ENCODE peak calls at places on chromosomes 5 and 9, in nine cellular contexts. One of them, this sample, is unnamed.

GRCh38 chr5:9194509-9194908 is 351.4 kb downstream of the SEMA5A start:
- DNase-seq in Panc1: no peak
- DNase-seq in kidney: no peak
- DNase-seq in NCI-H2081: no peak
- DNase-seq in SW480: no peak
- DNase-seq in NCI-H1417 treated with DMSO at 0.1 percent for 48 hours: no peak
- DNase-seq in activated CD4-positive, alpha-beta memory T cell treated with anti-CD3 and anti-CD28 coated beads for 36 hours: no peak
- DNase-seq in NCI-H748 treated with DMSO at 0.1 percent for 48 hours: no peak
- DNase-seq in dermis microvascular lymphatic vessel endothelial cell: no peak
- DNase-seq in this sample: peak

GRCh38 chr5:33892419-33893151 is 795 bp upstream of the ADAMTS12 start:
- DNase-seq in Panc1: no peak
- DNase-seq in kidney: no peak
- DNase-seq in NCI-H2081: no peak
- DNase-seq in SW480: no peak
- DNase-seq in NCI-H1417 treated with DMSO at 0.1 percent for 48 hours: no peak
- DNase-seq in activated CD4-positive, alpha-beta memory T cell treated with anti-CD3 and anti-CD28 coated beads for 36 hours: no peak
- DNase-seq in NCI-H748 treated with DMSO at 0.1 percent for 48 hours: no peak
- DNase-seq in dermis microvascular lymphatic vessel endothelial cell: no peak
- DNase-seq in this sample: peak

GRCh38 chr5:148911386-148911785 is 85.0 kb downstream of the ADRB2 start:
- DNase-seq in Panc1: no peak
- DNase-seq in kidney: no peak
- DNase-seq in NCI-H2081: no peak
- DNase-seq in SW480: no peak
- DNase-seq in NCI-H1417 treated with DMSO at 0.1 percent for 48 hours: no peak
- DNase-seq in activated CD4-positive, alpha-beta memory T cell treated with anti-CD3 and anti-CD28 coated beads for 36 hours: no peak
- DNase-seq in NCI-H748 treated with DMSO at 0.1 percent for 48 hours: no peak
- DNase-seq in dermis microvascular lymphatic vessel endothelial cell: peak
- DNase-seq in this sample: no peak

GRCh38 chr9:14993891-14994554 is 83.8 kb upstream of the FREM1 start:
- DNase-seq in Panc1: no peak
- DNase-seq in kidney: no peak
- DNase-seq in NCI-H2081: no peak
- DNase-seq in SW480: no peak
- DNase-seq in NCI-H1417 treated with DMSO at 0.1 percent for 48 hours: no peak
- DNase-seq in activated CD4-positive, alpha-beta memory T cell treated with anti-CD3 and anti-CD28 coated beads for 36 hours: no peak
- DNase-seq in NCI-H748 treated with DMSO at 0.1 percent for 48 hours: no peak
- DNase-seq in dermis microvascular lymphatic vessel endothelial cell: no peak
- DNase-seq in this sample: no peak

GRCh38 chr5:72501475-72501874 is 5.7 kb downstream of the ZNF366 start:
- DNase-seq in Panc1: no peak
- DNase-seq in kidney: no peak
- DNase-seq in NCI-H2081: no peak
- DNase-seq in SW480: no peak
- DNase-seq in NCI-H1417 treated with DMSO at 0.1 percent for 48 hours: no peak
- DNase-seq in activated CD4-positive, alpha-beta memory T cell treated with anti-CD3 and anti-CD28 coated beads for 36 hours: no peak
- DNase-seq in NCI-H748 treated with DMSO at 0.1 percent for 48 hours: no peak
- DNase-seq in dermis microvascular lymphatic vessel endothelial cell: no peak
- DNase-seq in this sample: no peak

GRCh38 chr9:16266648-16267276 is 603.7 kb downstream of the BNC2 start:
- DNase-seq in Panc1: no peak
- DNase-seq in kidney: no peak
- DNase-seq in NCI-H2081: no peak
- DNase-seq in SW480: no peak
- DNase-seq in NCI-H1417 treated with DMSO at 0.1 percent for 48 hours: no peak
- DNase-seq in activated CD4-positive, alpha-beta memory T cell treated with anti-CD3 and anti-CD28 coated beads for 36 hours: peak
- DNase-seq in NCI-H748 treated with DMSO at 0.1 percent for 48 hours: no peak
- DNase-seq in dermis microvascular lymphatic vessel endothelial cell: no peak
- DNase-seq in this sample: no peak

GRCh38 chr9:124127290-124127646 is 115.7 kb downstream of the LHX2 start:
- DNase-seq in Panc1: no peak
- DNase-seq in kidney: no peak
- DNase-seq in NCI-H2081: no peak
- DNase-seq in SW480: no peak
- DNase-seq in NCI-H1417 treated with DMSO at 0.1 percent for 48 hours: no peak
- DNase-seq in activated CD4-positive, alpha-beta memory T cell treated with anti-CD3 and anti-CD28 coated beads for 36 hours: no peak
- DNase-seq in NCI-H748 treated with DMSO at 0.1 percent for 48 hours: no peak
- DNase-seq in dermis microvascular lymphatic vessel endothelial cell: no peak
- DNase-seq in this sample: no peak

GRCh38 chr9:134236001-134236421 is 71.6 kb upstream of the RNU6ATAC start:
- DNase-seq in Panc1: no peak
- DNase-seq in kidney: peak
- DNase-seq in NCI-H2081: no peak
- DNase-seq in SW480: no peak
- DNase-seq in NCI-H1417 treated with DMSO at 0.1 percent for 48 hours: no peak
- DNase-seq in activated CD4-positive, alpha-beta memory T cell treated with anti-CD3 and anti-CD28 coated beads for 36 hours: no peak
- DNase-seq in NCI-H748 treated with DMSO at 0.1 percent for 48 hours: no peak
- DNase-seq in dermis microvascular lymphatic vessel endothelial cell: no peak
- DNase-seq in this sample: no peak

GRCh38 chr9:116437411-116438370 is 249.4 kb upstream of the TRIM32 start:
- DNase-seq in Panc1: no peak
- DNase-seq in kidney: peak
- DNase-seq in NCI-H2081: no peak
- DNase-seq in SW480: peak
- DNase-seq in NCI-H1417 treated with DMSO at 0.1 percent for 48 hours: no peak
- DNase-seq in activated CD4-positive, alpha-beta memory T cell treated with anti-CD3 and anti-CD28 coated beads for 36 hours: no peak
- DNase-seq in NCI-H748 treated with DMSO at 0.1 percent for 48 hours: no peak
- DNase-seq in dermis microvascular lymphatic vessel endothelial cell: no peak
- DNase-seq in this sample: no peak

GRCh38 chr9:37942616-37943328 is 38.8 kb upstream of the SLC25A51 start:
- DNase-seq in Panc1: no peak
- DNase-seq in kidney: no peak
- DNase-seq in NCI-H2081: no peak
- DNase-seq in SW480: no peak
- DNase-seq in NCI-H1417 treated with DMSO at 0.1 percent for 48 hours: no peak
- DNase-seq in activated CD4-positive, alpha-beta memory T cell treated with anti-CD3 and anti-CD28 coated beads for 36 hours: no peak
- DNase-seq in NCI-H748 treated with DMSO at 0.1 percent for 48 hours: no peak
- DNase-seq in dermis microvascular lymphatic vessel endothelial cell: no peak
- DNase-seq in this sample: no peak

GRCh38 chr9:98494852-98495251 is 213.9 kb downstream of the GABBR2 start:
- DNase-seq in Panc1: no peak
- DNase-seq in kidney: no peak
- DNase-seq in NCI-H2081: no peak
- DNase-seq in SW480: no peak
- DNase-seq in NCI-H1417 treated with DMSO at 0.1 percent for 48 hours: no peak
- DNase-seq in activated CD4-positive, alpha-beta memory T cell treated with anti-CD3 and anti-CD28 coated beads for 36 hours: no peak
- DNase-seq in NCI-H748 treated with DMSO at 0.1 percent for 48 hours: no peak
- DNase-seq in dermis microvascular lymphatic vessel endothelial cell: no peak
- DNase-seq in this sample: no peak

GRCh38 chr5:128174951-128175350 is 91.4 kb downstream of the SLC12A2 start:
- DNase-seq in Panc1: no peak
- DNase-seq in kidney: no peak
- DNase-seq in NCI-H2081: no peak
- DNase-seq in SW480: no peak
- DNase-seq in NCI-H1417 treated with DMSO at 0.1 percent for 48 hours: no peak
- DNase-seq in activated CD4-positive, alpha-beta memory T cell treated with anti-CD3 and anti-CD28 coated beads for 36 hours: no peak
- DNase-seq in NCI-H748 treated with DMSO at 0.1 percent for 48 hours: no peak
- DNase-seq in dermis microvascular lymphatic vessel endothelial cell: no peak
- DNase-seq in this sample: no peak

GRCh38 chr5:5980601-5981000 is 397.7 kb downstream of the MED10 start:
- DNase-seq in Panc1: no peak
- DNase-seq in kidney: no peak
- DNase-seq in NCI-H2081: no peak
- DNase-seq in SW480: no peak
- DNase-seq in NCI-H1417 treated with DMSO at 0.1 percent for 48 hours: no peak
- DNase-seq in activated CD4-positive, alpha-beta memory T cell treated with anti-CD3 and anti-CD28 coated beads for 36 hours: no peak
- DNase-seq in NCI-H748 treated with DMSO at 0.1 percent for 48 hours: no peak
- DNase-seq in dermis microvascular lymphatic vessel endothelial cell: no peak
- DNase-seq in this sample: no peak

GRCh38 chr5:37709020-37709419 is 130.8 kb downstream of the GDNF start:
- DNase-seq in Panc1: no peak
- DNase-seq in kidney: no peak
- DNase-seq in NCI-H2081: no peak
- DNase-seq in SW480: no peak
- DNase-seq in NCI-H1417 treated with DMSO at 0.1 percent for 48 hours: no peak
- DNase-seq in activated CD4-positive, alpha-beta memory T cell treated with anti-CD3 and anti-CD28 coated beads for 36 hours: no peak
- DNase-seq in NCI-H748 treated with DMSO at 0.1 percent for 48 hours: no peak
- DNase-seq in dermis microvascular lymphatic vessel endothelial cell: no peak
- DNase-seq in this sample: no peak

GRCh38 chr5:57831942-57832341 is 349.3 kb upstream of the ACTBL2 start:
- DNase-seq in Panc1: no peak
- DNase-seq in kidney: no peak
- DNase-seq in NCI-H2081: no peak
- DNase-seq in SW480: no peak
- DNase-seq in NCI-H1417 treated with DMSO at 0.1 percent for 48 hours: no peak
- DNase-seq in activated CD4-positive, alpha-beta memory T cell treated with anti-CD3 and anti-CD28 coated beads for 36 hours: no peak
- DNase-seq in NCI-H748 treated with DMSO at 0.1 percent for 48 hours: no peak
- DNase-seq in dermis microvascular lymphatic vessel endothelial cell: no peak
- DNase-seq in this sample: no peak

GRCh38 chr5:82734291-82734690 is 342.9 kb downstream of the TMEM167A start:
- DNase-seq in Panc1: no peak
- DNase-seq in kidney: no peak
- DNase-seq in NCI-H2081: no peak
- DNase-seq in SW480: no peak
- DNase-seq in NCI-H1417 treated with DMSO at 0.1 percent for 48 hours: no peak
- DNase-seq in activated CD4-positive, alpha-beta memory T cell treated with anti-CD3 and anti-CD28 coated beads for 36 hours: no peak
- DNase-seq in NCI-H748 treated with DMSO at 0.1 percent for 48 hours: no peak
- DNase-seq in dermis microvascular lymphatic vessel endothelial cell: no peak
- DNase-seq in this sample: no peak

GRCh38 chr9:129280236-129281231 is 102.5 kb upstream of the IER5L start:
- DNase-seq in Panc1: no peak
- DNase-seq in kidney: peak
- DNase-seq in NCI-H2081: no peak
- DNase-seq in SW480: no peak
- DNase-seq in NCI-H1417 treated with DMSO at 0.1 percent for 48 hours: no peak
- DNase-seq in activated CD4-positive, alpha-beta memory T cell treated with anti-CD3 and anti-CD28 coated beads for 36 hours: peak
- DNase-seq in NCI-H748 treated with DMSO at 0.1 percent for 48 hours: no peak
- DNase-seq in dermis microvascular lymphatic vessel endothelial cell: no peak
- DNase-seq in this sample: no peak

GRCh38 chr5:154002093-154002492 is 36.6 kb downstream of the FAM114A2 start:
- DNase-seq in Panc1: no peak
- DNase-seq in kidney: no peak
- DNase-seq in NCI-H2081: no peak
- DNase-seq in SW480: no peak
- DNase-seq in NCI-H1417 treated with DMSO at 0.1 percent for 48 hours: no peak
- DNase-seq in activated CD4-positive, alpha-beta memory T cell treated with anti-CD3 and anti-CD28 coated beads for 36 hours: no peak
- DNase-seq in NCI-H748 treated with DMSO at 0.1 percent for 48 hours: no peak
- DNase-seq in dermis microvascular lymphatic vessel endothelial cell: peak
- DNase-seq in this sample: no peak

GRCh38 chr9:134892820-134893420 is 12.3 kb downstream of the FCN2 start:
- DNase-seq in Panc1: no peak
- DNase-seq in kidney: no peak
- DNase-seq in NCI-H2081: no peak
- DNase-seq in SW480: no peak
- DNase-seq in NCI-H1417 treated with DMSO at 0.1 percent for 48 hours: no peak
- DNase-seq in activated CD4-positive, alpha-beta memory T cell treated with anti-CD3 and anti-CD28 coated beads for 36 hours: no peak
- DNase-seq in NCI-H748 treated with DMSO at 0.1 percent for 48 hours: no peak
- DNase-seq in dermis microvascular lymphatic vessel endothelial cell: no peak
- DNase-seq in this sample: no peak

GRCh38 chr9:29691758-29692407 is 2118.6 kb upstream of the C9orf72 start:
- DNase-seq in Panc1: no peak
- DNase-seq in kidney: no peak
- DNase-seq in NCI-H2081: peak
- DNase-seq in SW480: peak
- DNase-seq in NCI-H1417 treated with DMSO at 0.1 percent for 48 hours: no peak
- DNase-seq in activated CD4-positive, alpha-beta memory T cell treated with anti-CD3 and anti-CD28 coated beads for 36 hours: no peak
- DNase-seq in NCI-H748 treated with DMSO at 0.1 percent for 48 hours: peak
- DNase-seq in dermis microvascular lymphatic vessel endothelial cell: no peak
- DNase-seq in this sample: no peak

GRCh38 chr5:81233080-81233634 is at the start of gene CKMT2:
- DNase-seq in Panc1: no peak
- DNase-seq in kidney: peak
- DNase-seq in NCI-H2081: no peak
- DNase-seq in SW480: peak
- DNase-seq in NCI-H1417 treated with DMSO at 0.1 percent for 48 hours: no peak
- DNase-seq in activated CD4-positive, alpha-beta memory T cell treated with anti-CD3 and anti-CD28 coated beads for 36 hours: no peak
- DNase-seq in NCI-H748 treated with DMSO at 0.1 percent for 48 hours: no peak
- DNase-seq in dermis microvascular lymphatic vessel endothelial cell: no peak
- DNase-seq in this sample: no peak

GRCh38 chr9:114120192-114121014 is 21.3 kb upstream of the KIF12 start:
- DNase-seq in Panc1: no peak
- DNase-seq in kidney: peak
- DNase-seq in NCI-H2081: no peak
- DNase-seq in SW480: no peak
- DNase-seq in NCI-H1417 treated with DMSO at 0.1 percent for 48 hours: no peak
- DNase-seq in activated CD4-positive, alpha-beta memory T cell treated with anti-CD3 and anti-CD28 coated beads for 36 hours: no peak
- DNase-seq in NCI-H748 treated with DMSO at 0.1 percent for 48 hours: no peak
- DNase-seq in dermis microvascular lymphatic vessel endothelial cell: no peak
- DNase-seq in this sample: no peak

GRCh38 chr5:15690611-15691010 is 190.6 kb downstream of the FBXL7 start:
- DNase-seq in Panc1: no peak
- DNase-seq in kidney: no peak
- DNase-seq in NCI-H2081: no peak
- DNase-seq in SW480: no peak
- DNase-seq in NCI-H1417 treated with DMSO at 0.1 percent for 48 hours: no peak
- DNase-seq in activated CD4-positive, alpha-beta memory T cell treated with anti-CD3 and anti-CD28 coated beads for 36 hours: no peak
- DNase-seq in NCI-H748 treated with DMSO at 0.1 percent for 48 hours: no peak
- DNase-seq in dermis microvascular lymphatic vessel endothelial cell: no peak
- DNase-seq in this sample: peak

GRCh38 chr5:10111575-10111974 is 138.1 kb downstream of the ATPSCKMT start:
- DNase-seq in Panc1: no peak
- DNase-seq in kidney: no peak
- DNase-seq in NCI-H2081: peak
- DNase-seq in SW480: peak
- DNase-seq in NCI-H1417 treated with DMSO at 0.1 percent for 48 hours: no peak
- DNase-seq in activated CD4-positive, alpha-beta memory T cell treated with anti-CD3 and anti-CD28 coated beads for 36 hours: no peak
- DNase-seq in NCI-H748 treated with DMSO at 0.1 percent for 48 hours: peak
- DNase-seq in dermis microvascular lymphatic vessel endothelial cell: no peak
- DNase-seq in this sample: peak

GRCh38 chr9:133664173-133664572 is 28.0 kb downstream of the DBH start:
- DNase-seq in Panc1: no peak
- DNase-seq in kidney: no peak
- DNase-seq in NCI-H2081: no peak
- DNase-seq in SW480: no peak
- DNase-seq in NCI-H1417 treated with DMSO at 0.1 percent for 48 hours: no peak
- DNase-seq in activated CD4-positive, alpha-beta memory T cell treated with anti-CD3 and anti-CD28 coated beads for 36 hours: no peak
- DNase-seq in NCI-H748 treated with DMSO at 0.1 percent for 48 hours: no peak
- DNase-seq in dermis microvascular lymphatic vessel endothelial cell: no peak
- DNase-seq in this sample: no peak

GRCh38 chr5:179774442-179774841 is 19.3 kb upstream of the LTC4S start:
- DNase-seq in Panc1: no peak
- DNase-seq in kidney: peak
- DNase-seq in NCI-H2081: no peak
- DNase-seq in SW480: no peak
- DNase-seq in NCI-H1417 treated with DMSO at 0.1 percent for 48 hours: no peak
- DNase-seq in activated CD4-positive, alpha-beta memory T cell treated with anti-CD3 and anti-CD28 coated beads for 36 hours: no peak
- DNase-seq in NCI-H748 treated with DMSO at 0.1 percent for 48 hours: no peak
- DNase-seq in dermis microvascular lymphatic vessel endothelial cell: no peak
- DNase-seq in this sample: no peak

GRCh38 chr5:105563842-105564241 is 2001.3 kb upstream of the NUDT12 start:
- DNase-seq in Panc1: no peak
- DNase-seq in kidney: peak
- DNase-seq in NCI-H2081: no peak
- DNase-seq in SW480: no peak
- DNase-seq in NCI-H1417 treated with DMSO at 0.1 percent for 48 hours: no peak
- DNase-seq in activated CD4-positive, alpha-beta memory T cell treated with anti-CD3 and anti-CD28 coated beads for 36 hours: no peak
- DNase-seq in NCI-H748 treated with DMSO at 0.1 percent for 48 hours: no peak
- DNase-seq in dermis microvascular lymphatic vessel endothelial cell: no peak
- DNase-seq in this sample: no peak

GRCh38 chr5:32462618-32463017 is 18.1 kb upstream of the ZFR start:
- DNase-seq in Panc1: no peak
- DNase-seq in kidney: no peak
- DNase-seq in NCI-H2081: no peak
- DNase-seq in SW480: no peak
- DNase-seq in NCI-H1417 treated with DMSO at 0.1 percent for 48 hours: no peak
- DNase-seq in activated CD4-positive, alpha-beta memory T cell treated with anti-CD3 and anti-CD28 coated beads for 36 hours: peak
- DNase-seq in NCI-H748 treated with DMSO at 0.1 percent for 48 hours: no peak
- DNase-seq in dermis microvascular lymphatic vessel endothelial cell: no peak
- DNase-seq in this sample: no peak

GRCh38 chr5:134063421-134063820 is 51.1 kb upstream of the TCF7 start:
- DNase-seq in Panc1: no peak
- DNase-seq in kidney: no peak
- DNase-seq in NCI-H2081: no peak
- DNase-seq in SW480: no peak
- DNase-seq in NCI-H1417 treated with DMSO at 0.1 percent for 48 hours: no peak
- DNase-seq in activated CD4-positive, alpha-beta memory T cell treated with anti-CD3 and anti-CD28 coated beads for 36 hours: no peak
- DNase-seq in NCI-H748 treated with DMSO at 0.1 percent for 48 hours: no peak
- DNase-seq in dermis microvascular lymphatic vessel endothelial cell: no peak
- DNase-seq in this sample: no peak

GRCh38 chr5:39080597-39081204 is 6.5 kb upstream of the RICTOR start:
- DNase-seq in Panc1: no peak
- DNase-seq in kidney: no peak
- DNase-seq in NCI-H2081: peak
- DNase-seq in SW480: peak
- DNase-seq in NCI-H1417 treated with DMSO at 0.1 percent for 48 hours: no peak
- DNase-seq in activated CD4-positive, alpha-beta memory T cell treated with anti-CD3 and anti-CD28 coated beads for 36 hours: peak
- DNase-seq in NCI-H748 treated with DMSO at 0.1 percent for 48 hours: peak
- DNase-seq in dermis microvascular lymphatic vessel endothelial cell: peak
- DNase-seq in this sample: no peak

GRCh38 chr5:169416583-169417196 is 115.8 kb upstream of the SLIT3 start:
- DNase-seq in Panc1: no peak
- DNase-seq in kidney: peak
- DNase-seq in NCI-H2081: no peak
- DNase-seq in SW480: peak
- DNase-seq in NCI-H1417 treated with DMSO at 0.1 percent for 48 hours: no peak
- DNase-seq in activated CD4-positive, alpha-beta memory T cell treated with anti-CD3 and anti-CD28 coated beads for 36 hours: no peak
- DNase-seq in NCI-H748 treated with DMSO at 0.1 percent for 48 hours: no peak
- DNase-seq in dermis microvascular lymphatic vessel endothelial cell: no peak
- DNase-seq in this sample: peak